ENCODE peak calls at places on chromosomes 2 and 18, in nine cellular contexts. H, P, L, N, Y, A, U, W and R are unnamed samples. For H3K4me1, the result is how much of the 10 kb centered on the place peaks cover.

GRCh38 chr2:86274918-86275275 is 62.5 kb downstream of the REEP1 start:
- DNase-seq in H (no peak), P (peak), L (no peak), N (peak), Y (no peak), A (peak), U (no peak), W (no peak), R (no peak)

GRCh38 chr2:96330407-96330806 is 5.2 kb upstream of the NCAPH start:
- DNase-seq in H (no peak), P (no peak), L (no peak), N (no peak), Y (no peak), A (no peak), U (peak), W (no peak), R (no peak)

GRCh38 chr2:240060977-240061591 is 7.8 kb upstream of the OR6B3 start:
- DNase-seq in H (no peak), P (no peak), L (no peak), N (no peak), Y (peak), A (no peak), U (peak), W (peak), R (peak)

GRCh38 chr2:207122914-207123744 is 42.6 kb downstream of the KLF7 start:
- DNase-seq in H (no peak), P (no peak), L (no peak), N (no peak), Y (peak), A (no peak), U (no peak), W (no peak), R (peak)

GRCh38 chr2:178202927-178203326 is 8.6 kb downstream of the OSBPL6 start:
- DNase-seq in H (no peak), P (no peak), L (no peak), N (no peak), Y (no peak), A (no peak), U (no peak), W (no peak), R (no peak)

GRCh38 chr2:20229322-20230201 is 4.6 kb upstream of the SDC1 start:
- DNase-seq in H (no peak), P (no peak), L (no peak), N (no peak), Y (no peak), A (no peak), U (no peak), W (no peak), R (no peak)

GRCh38 chr2:118988706-118989105 is 46.7 kb downstream of the MARCO start:
- DNase-seq in H (no peak), P (no peak), L (no peak), N (peak), Y (no peak), A (no peak), U (no peak), W (no peak), R (no peak)

GRCh38 chr2:65199891-65200290 is 27.7 kb upstream of the ACTR2 start:
- DNase-seq in H (no peak), P (no peak), L (no peak), N (no peak), Y (no peak), A (no peak), U (no peak), W (no peak), R (no peak)

GRCh38 chr2:200396726-200397348 is 90.3 kb downstream of the SPATS2L start:
- DNase-seq in H (no peak), P (no peak), L (no peak), N (no peak), Y (peak), A (no peak), U (no peak), W (no peak), R (no peak)

GRCh38 chr2:218002792-218003191 is at the start of gene TNS1:
- DNase-seq in H (peak), P (no peak), L (no peak), N (no peak), Y (no peak), A (peak), U (no peak), W (no peak), R (no peak)

GRCh38 chr18:7812431-7813063 is 245.4 kb downstream of the PTPRM start:
- DNase-seq in H (no peak), P (no peak), L (no peak), N (no peak), Y (no peak), A (no peak), U (peak), W (no peak), R (no peak)

GRCh38 chr2:105610444-105611327 is 134.0 kb upstream of the NCK2 start:
- DNase-seq in H (no peak), P (no peak), L (no peak), N (no peak), Y (no peak), A (no peak), U (no peak), W (no peak), R (no peak)

GRCh38 chr18:45012286-45012685 is 331.6 kb downstream of the SETBP1 start:
- DNase-seq in H (no peak), P (no peak), L (no peak), N (no peak), Y (no peak), A (no peak), U (no peak), W (no peak), R (no peak)

GRCh38 chr2:176709541-176709951 is 440.3 kb downstream of the MTX2 start:
- DNase-seq in H (peak), P (peak), L (no peak), N (peak), Y (peak), A (no peak), U (no peak), W (no peak), R (no peak)

GRCh38 chr18:79533591-79533990 is 137.9 kb downstream of the NFATC1 start:
- DNase-seq in H (peak), P (no peak), L (no peak), N (no peak), Y (no peak), A (peak), U (no peak), W (no peak), R (no peak)

GRCh38 chr2:40458271-40458794 is 6.4 kb upstream of the SLC8A1 start:
- DNase-seq in H (peak), P (no peak), L (no peak), N (no peak), Y (no peak), A (no peak), U (no peak), W (no peak), R (no peak)

GRCh38 chr2:101808006-101808562 is 110.6 kb downstream of the MAP4K4 start:
- DNase-seq in H (no peak), P (no peak), L (no peak), N (no peak), Y (no peak), A (no peak), U (no peak), W (no peak), R (no peak)

GRCh38 chr2:192184349-192184748 is 10.4 kb downstream of the TMEFF2 start:
- DNase-seq in H (no peak), P (no peak), L (no peak), N (no peak), Y (no peak), A (no peak), U (no peak), W (no peak), R (no peak)

GRCh38 chr2:56230171-56230570 is 46.4 kb downstream of the CCDC85A start:
- DNase-seq in H (no peak), P (no peak), L (no peak), N (no peak), Y (peak), A (no peak), U (no peak), W (no peak), R (no peak)

GRCh38 chr2:165927353-165927752 is 26.2 kb downstream of the TTC21B start:
- DNase-seq in H (no peak), P (no peak), L (no peak), N (no peak), Y (no peak), A (no peak), U (no peak), W (no peak), R (no peak)

GRCh38 chr18:9413586-9413985 is 61.7 kb upstream of the RALBP1 start:
- DNase-seq in H (no peak), P (no peak), L (no peak), N (no peak), Y (peak), A (no peak), U (peak), W (no peak), R (no peak)

GRCh38 chr2:113225505-113226259 is 51.9 kb downstream of the PSD4 start:
- DNase-seq in H (no peak), P (no peak), L (no peak), N (no peak), Y (no peak), A (no peak), U (peak), W (no peak), R (no peak)

GRCh38 chr2:151815821-151816489 is 12.3 kb downstream of the ARL5A start:
- DNase-seq in H (no peak), P (no peak), L (no peak), N (no peak), Y (no peak), A (no peak), U (no peak), W (no peak), R (no peak)

GRCh38 chr18:79881695-79882094 is 69.8 kb downstream of the SLC66A2 start:
- DNase-seq in H (no peak), P (no peak), L (no peak), N (no peak), Y (no peak), A (no peak), U (no peak), W (no peak), R (no peak)

GRCh38 chr2:235605999-235606715 is 112.3 kb downstream of the AGAP1 start:
- DNase-seq in H (no peak), P (no peak), L (no peak), N (no peak), Y (no peak), A (no peak), U (no peak), W (no peak), R (no peak)

GRCh38 chr2:203891474-203891873 is 23.9 kb downstream of the CTLA4 start:
- DNase-seq in H (no peak), P (no peak), L (no peak), N (no peak), Y (no peak), A (no peak), U (no peak), W (no peak), R (no peak)

GRCh38 chr18:8717011-8717770 is 11.8 kb downstream of the MTCL1 start:
- DNase-seq in H (no peak), P (no peak), L (no peak), N (no peak), Y (no peak), A (no peak), U (no peak), W (no peak), R (no peak)

GRCh38 chr2:11407413-11407812 is 58.5 kb downstream of the E2F6 start:
- DNase-seq in H (no peak), P (no peak), L (no peak), N (no peak), Y (no peak), A (no peak), U (no peak), W (no peak), R (no peak)

GRCh38 chr2:175036582-175037018 is 31.4 kb upstream of the CHN1 start:
- DNase-seq in H (no peak), P (no peak), L (no peak), N (no peak), Y (peak), A (no peak), U (peak), W (peak), R (no peak)

GRCh38 chr2:20992201-20992711 is 51.6 kb downstream of the APOB start:
- DNase-seq in H (no peak), P (no peak), L (peak), N (no peak), Y (no peak), A (no peak), U (peak), W (no peak), R (no peak)

GRCh38 chr2:60219536-60219935 is 333.9 kb downstream of the BCL11A start:
- DNase-seq in H (no peak), P (no peak), L (no peak), N (no peak), Y (no peak), A (no peak), U (no peak), W (no peak), R (no peak)

GRCh38 chr18:80200171-80200931 is 47.0 kb downstream of the PARD6G start:
- DNase-seq in H (no peak), P (no peak), L (no peak), N (no peak), Y (no peak), A (no peak), U (peak), W (peak), R (no peak)

GRCh38 chr18:12699747-12700146 is 2.8 kb downstream of the CEP76 start:
- DNase-seq in H (no peak), P (no peak), L (no peak), N (no peak), Y (no peak), A (no peak), U (no peak), W (no peak), R (no peak)

GRCh38 chr2:241356871-241357260 is 781 bp downstream of the FARP2 start:
- DNase-seq in H (no peak), P (no peak), L (no peak), N (no peak), Y (no peak), A (no peak), U (no peak), W (no peak), R (no peak)

GRCh38 chr2:20282916-20283592 is 58.1 kb upstream of the SDC1 start:
- DNase-seq in H (peak), P (peak), L (no peak), N (peak), Y (peak), A (no peak), U (no peak), W (no peak), R (no peak)

GRCh38 chr2:143907801-143908200 is 612.1 kb downstream of the ZEB2 start:
- DNase-seq in H (no peak), P (no peak), L (no peak), N (no peak), Y (no peak), A (no peak), U (no peak), W (no peak), R (no peak)

GRCh38 chr18:55862693-55863485 is 274.9 kb upstream of the TCF4 start:
- DNase-seq in H (no peak), P (no peak), L (no peak), N (no peak), Y (no peak), A (no peak), U (no peak), W (no peak), R (no peak)

GRCh38 chr2:241150660-241151530 is 628 bp downstream of the PPP1R7 start:
- DNase-seq in H (peak), P (peak), L (no peak), N (no peak), Y (no peak), A (no peak), U (no peak), W (no peak), R (no peak)

GRCh38 chr2:88671786-88672427 is 19.6 kb upstream of the RPIA start:
- DNase-seq in H (no peak), P (no peak), L (no peak), N (no peak), Y (peak), A (no peak), U (peak), W (no peak), R (no peak)

DNA sequence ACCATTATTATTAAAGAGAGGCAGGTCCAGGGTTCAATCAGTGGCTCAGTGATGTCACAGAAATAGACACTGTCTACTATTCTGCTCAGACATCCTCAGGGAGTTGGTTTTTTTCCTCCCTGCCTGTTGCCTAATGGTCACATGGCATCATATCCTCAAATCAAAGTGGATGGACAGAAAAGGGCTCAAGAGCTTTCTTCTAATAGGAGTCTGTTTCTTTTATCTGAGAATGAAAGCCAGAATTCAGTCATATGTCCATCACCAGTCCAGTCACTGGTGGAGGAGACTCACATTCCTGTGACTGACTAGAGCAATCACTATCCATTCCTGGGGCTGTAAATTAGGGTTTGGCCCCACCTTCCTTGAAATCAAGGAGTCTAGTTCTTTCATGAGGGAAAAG is 27.9 kb upstream of the EPC2 start:
- DNase-seq in H (no peak), P (no peak), L (no peak), N (no peak), Y (no peak), A (no peak), U (no peak), W (no peak), R (no peak)
- H3K4me3 ChIP-seq in H (no peak), P (no peak), L (no peak), N (no peak), Y (no peak), A (no peak), U (no peak), W (no peak), R (no peak)

DNA sequence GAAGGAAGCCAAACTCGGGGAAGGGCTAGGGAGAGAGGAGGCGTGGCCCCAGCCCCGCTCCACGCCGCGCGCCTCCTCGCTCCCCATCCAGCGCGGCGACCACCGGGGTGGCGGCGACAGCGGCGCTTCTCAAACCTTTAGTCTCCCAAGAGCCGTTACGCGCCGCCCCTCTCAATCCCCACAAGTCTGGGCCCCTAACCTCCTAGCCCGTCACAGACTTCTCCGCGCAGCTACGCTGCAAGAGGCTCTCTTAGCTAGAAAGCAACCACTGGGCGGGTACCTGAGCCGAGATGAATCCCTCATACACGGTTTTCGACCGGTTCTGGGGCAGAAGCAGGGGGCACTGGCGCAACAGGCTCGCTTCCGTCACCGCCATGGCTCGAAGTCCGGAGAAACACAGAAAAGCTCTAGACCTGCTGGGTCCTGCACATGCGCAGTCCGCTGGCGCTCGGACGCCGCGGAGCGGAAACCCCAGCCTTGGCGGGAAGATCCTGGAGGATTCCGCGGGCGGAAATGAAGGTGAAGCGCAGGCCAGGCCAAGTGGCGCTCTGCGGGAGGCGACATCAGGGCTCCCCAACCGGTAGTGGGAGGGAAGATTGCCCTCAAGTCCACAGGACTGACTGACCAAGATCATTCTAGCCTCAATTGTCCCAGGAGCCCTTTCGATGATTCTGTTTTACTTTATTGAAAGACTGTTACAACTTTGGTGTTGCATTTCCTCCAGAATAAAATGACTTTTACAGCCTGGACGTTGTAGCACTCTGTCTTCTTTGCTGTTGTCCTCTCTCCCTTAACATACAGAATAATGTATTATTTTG is at the start of gene FANCL:
- DNase-seq in H (peak), P (peak), L (peak), N (peak), Y (peak), A (peak), U (peak), W (peak), R (peak)
- TF ChIP-seq CTCF in H (no peak), P (no peak), L (no peak), N (no peak), Y (no peak), A (no peak), U (no peak), W (no peak), R (no peak)

GRCh38 chr2:120746179-120746549 is 10.5 kb downstream of the GLI2 start:
- DNase-seq in H (no peak), P (peak), L (no peak), N (no peak), Y (no peak), A (no peak), U (no peak), W (no peak), R (peak)
- H3K4me1 ChIP-seq in H (under half), P (under half), L (under half), N (under half), Y (under half), A (under half), U (under half), W (under half), R (under half)

GRCh38 chr18:24632158-24632988 is 171.9 kb downstream of the HRH4 start:
- DNase-seq in H (no peak), P (no peak), L (no peak), N (no peak), Y (no peak), A (no peak), U (no peak), W (no peak), R (no peak)
- H3K4me3 ChIP-seq in H (no peak), P (peak), L (no peak), N (no peak), Y (no peak), A (no peak), U (no peak), W (no peak), R (no peak)

DNA sequence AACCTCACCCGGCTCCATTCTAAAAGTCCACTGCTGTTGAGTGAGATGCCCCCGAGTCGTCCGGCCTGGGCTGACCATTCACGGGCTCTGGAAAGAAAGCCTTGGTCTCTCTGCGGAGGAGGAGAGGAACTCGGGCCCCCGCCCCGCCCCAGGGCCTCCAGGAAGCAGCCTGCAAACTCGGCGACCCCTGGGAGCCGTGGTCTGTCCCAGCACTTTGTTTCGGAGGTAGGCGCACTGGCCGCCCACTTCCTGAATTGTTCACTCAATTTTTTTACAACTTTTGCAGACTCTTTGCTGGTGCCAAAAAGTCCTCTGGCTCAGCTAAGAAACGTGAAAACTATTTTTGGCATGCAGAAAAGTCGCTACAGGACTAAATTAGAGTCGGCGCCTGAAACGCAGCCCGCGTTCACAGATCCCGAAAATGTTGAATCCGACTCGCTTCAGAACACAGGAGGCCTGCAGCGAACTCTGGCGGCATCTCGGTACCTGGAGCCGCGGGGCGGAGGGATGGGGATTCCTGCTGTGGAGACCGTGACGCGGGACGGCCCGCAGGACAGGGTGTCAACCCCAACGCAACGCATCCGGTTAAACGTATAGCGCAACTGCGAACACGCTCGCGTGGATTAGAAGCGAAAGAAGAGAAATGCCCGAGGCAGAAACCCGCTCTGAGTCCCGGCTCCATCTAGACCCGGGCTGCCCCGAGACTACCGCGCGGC is 1.5 kb downstream of the PXDN start:
- DNase-seq in H (peak), P (peak), L (no peak), N (peak), Y (peak), A (no peak), U (peak), W (no peak), R (no peak)
- TF ChIP-seq CTCF in H (peak), P (peak), L (peak), N (peak), Y (peak), A (no peak), U (peak), W (no peak), R (no peak)

DNA sequence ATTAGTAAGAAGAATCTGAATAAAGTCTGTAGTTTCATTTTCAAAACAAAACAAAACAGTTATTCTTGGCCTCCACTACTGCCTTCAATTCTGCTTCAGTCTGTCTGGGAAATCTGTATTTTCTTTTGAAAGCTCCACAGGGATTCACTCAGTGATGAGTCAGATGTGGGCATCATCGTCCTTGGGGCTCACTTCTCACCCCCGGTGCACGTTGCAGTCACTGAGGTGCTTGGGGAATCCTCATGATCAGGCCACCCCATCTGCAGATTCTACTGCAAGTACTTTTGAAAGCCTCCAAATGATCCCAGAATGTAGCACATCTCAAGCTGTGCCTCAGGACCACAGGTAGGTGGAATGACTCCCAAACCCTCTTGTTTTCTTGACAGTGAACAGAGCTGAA is 34.3 kb downstream of the LPIN2 start:
- DNase-seq in H (no peak), P (no peak), L (no peak), N (no peak), Y (peak), A (no peak), U (peak), W (no peak), R (peak)
- H3K4me1 ChIP-seq in H (under half), P (half or more), L (half or more), N (half or more), Y (half or more), A (under half), U (half or more), W (half or more), R (half or more)

GRCh38 chr2:173571887-173572680 is 217.4 kb downstream of the CDCA7 start:
- DNase-seq in H (no peak), P (no peak), L (no peak), N (no peak), Y (no peak), A (no peak), U (no peak), W (no peak), R (no peak)
- H3K4me3 ChIP-seq in H (no peak), P (no peak), L (no peak), N (no peak), Y (no peak), A (no peak), U (peak), W (peak), R (no peak)